ENCODE peak calls at places on chromosomes 11 and 22, in seven cellular contexts. One of them, this sample, is unnamed.

GRCh38 chr22:40834628-40835027 is 15.5 kb upstream of the SLC25A17 start:
- DNase-seq in stimulated activated CD4-positive, alpha-beta T cell treated with anti-CD3 and anti-CD28 coated beads, Interleukin-12 subunit alpha, Interleukin-12 subunit beta, amount 100 ng/mL, for 48 hours: no peak
- DNase-seq in stimulated activated CD8-positive, alpha-beta memory T cell treated with anti-CD3 and anti-CD28 coated beads, Interleukin-15, amount 100 ng/mL, for 24 hours: no peak
- DNase-seq in fibroblast of lung: no peak
- DNase-seq in H54: no peak
- DNase-seq in RPMI7951: no peak
- DNase-seq in CD8-positive, alpha-beta memory T cell: no peak
- DNase-seq in this sample: no peak

GRCh38 chr11:17765381-17766359 is 31.1 kb downstream of the KCNC1 start:
- DNase-seq in stimulated activated CD4-positive, alpha-beta T cell treated with anti-CD3 and anti-CD28 coated beads, Interleukin-12 subunit alpha, Interleukin-12 subunit beta, amount 100 ng/mL, for 48 hours: no peak
- DNase-seq in stimulated activated CD8-positive, alpha-beta memory T cell treated with anti-CD3 and anti-CD28 coated beads, Interleukin-15, amount 100 ng/mL, for 24 hours: no peak
- DNase-seq in fibroblast of lung: peak; percentile 52
- DNase-seq in H54: no peak
- DNase-seq in RPMI7951: no peak
- DNase-seq in CD8-positive, alpha-beta memory T cell: peak; percentile 36
- DNase-seq in this sample: no peak

GRCh38 chr11:120023120-120023519 is 114.8 kb downstream of the TRIM29 start:
- DNase-seq in stimulated activated CD4-positive, alpha-beta T cell treated with anti-CD3 and anti-CD28 coated beads, Interleukin-12 subunit alpha, Interleukin-12 subunit beta, amount 100 ng/mL, for 48 hours: no peak
- DNase-seq in stimulated activated CD8-positive, alpha-beta memory T cell treated with anti-CD3 and anti-CD28 coated beads, Interleukin-15, amount 100 ng/mL, for 24 hours: no peak
- DNase-seq in fibroblast of lung: no peak
- DNase-seq in H54: no peak
- DNase-seq in RPMI7951: no peak
- DNase-seq in CD8-positive, alpha-beta memory T cell: no peak
- DNase-seq in this sample: no peak

GRCh38 chr11:65445604-65446445 is 23.2 kb downstream of the NEAT1 start:
- DNase-seq in stimulated activated CD4-positive, alpha-beta T cell treated with anti-CD3 and anti-CD28 coated beads, Interleukin-12 subunit alpha, Interleukin-12 subunit beta, amount 100 ng/mL, for 48 hours: no peak
- DNase-seq in stimulated activated CD8-positive, alpha-beta memory T cell treated with anti-CD3 and anti-CD28 coated beads, Interleukin-15, amount 100 ng/mL, for 24 hours: no peak
- DNase-seq in fibroblast of lung: peak; percentile 58
- DNase-seq in H54: no peak
- DNase-seq in RPMI7951: no peak
- DNase-seq in CD8-positive, alpha-beta memory T cell: peak; percentile 37
- DNase-seq in this sample: peak; percentile 69

GRCh38 chr11:92828576-92828975 is 140.9 kb upstream of the MTNR1B start:
- DNase-seq in stimulated activated CD4-positive, alpha-beta T cell treated with anti-CD3 and anti-CD28 coated beads, Interleukin-12 subunit alpha, Interleukin-12 subunit beta, amount 100 ng/mL, for 48 hours: no peak
- DNase-seq in stimulated activated CD8-positive, alpha-beta memory T cell treated with anti-CD3 and anti-CD28 coated beads, Interleukin-15, amount 100 ng/mL, for 24 hours: no peak
- DNase-seq in fibroblast of lung: no peak
- DNase-seq in H54: no peak
- DNase-seq in RPMI7951: peak; percentile 14
- DNase-seq in CD8-positive, alpha-beta memory T cell: no peak
- DNase-seq in this sample: peak; percentile 85

GRCh38 chr11:70661763-70662501 is 263.6 kb downstream of the CTTN start:
- DNase-seq in stimulated activated CD4-positive, alpha-beta T cell treated with anti-CD3 and anti-CD28 coated beads, Interleukin-12 subunit alpha, Interleukin-12 subunit beta, amount 100 ng/mL, for 48 hours: no peak
- DNase-seq in stimulated activated CD8-positive, alpha-beta memory T cell treated with anti-CD3 and anti-CD28 coated beads, Interleukin-15, amount 100 ng/mL, for 24 hours: no peak
- DNase-seq in fibroblast of lung: peak; percentile 46
- DNase-seq in H54: no peak
- DNase-seq in RPMI7951: peak; percentile 37
- DNase-seq in CD8-positive, alpha-beta memory T cell: no peak
- DNase-seq in this sample: no peak

GRCh38 chr22:20080776-20081654 is 974 bp downstream of the DGCR8 start:
- DNase-seq in stimulated activated CD4-positive, alpha-beta T cell treated with anti-CD3 and anti-CD28 coated beads, Interleukin-12 subunit alpha, Interleukin-12 subunit beta, amount 100 ng/mL, for 48 hours: peak; percentile 9
- DNase-seq in stimulated activated CD8-positive, alpha-beta memory T cell treated with anti-CD3 and anti-CD28 coated beads, Interleukin-15, amount 100 ng/mL, for 24 hours: no peak
- DNase-seq in fibroblast of lung: peak; percentile 74
- DNase-seq in H54: peak; percentile 36
- DNase-seq in RPMI7951: peak; percentile 72
- DNase-seq in CD8-positive, alpha-beta memory T cell: no peak
- DNase-seq in this sample: peak; percentile 46

GRCh38 chr11:132610216-132610615 is 922.1 kb downstream of the OPCML start:
- DNase-seq in stimulated activated CD4-positive, alpha-beta T cell treated with anti-CD3 and anti-CD28 coated beads, Interleukin-12 subunit alpha, Interleukin-12 subunit beta, amount 100 ng/mL, for 48 hours: no peak
- DNase-seq in stimulated activated CD8-positive, alpha-beta memory T cell treated with anti-CD3 and anti-CD28 coated beads, Interleukin-15, amount 100 ng/mL, for 24 hours: no peak
- DNase-seq in fibroblast of lung: peak; percentile 88
- DNase-seq in H54: no peak
- DNase-seq in RPMI7951: no peak
- DNase-seq in CD8-positive, alpha-beta memory T cell: no peak
- DNase-seq in this sample: no peak

GRCh38 chr22:37999640-38000272 is 15.4 kb upstream of the SOX10 start:
- DNase-seq in stimulated activated CD4-positive, alpha-beta T cell treated with anti-CD3 and anti-CD28 coated beads, Interleukin-12 subunit alpha, Interleukin-12 subunit beta, amount 100 ng/mL, for 48 hours: no peak
- DNase-seq in stimulated activated CD8-positive, alpha-beta memory T cell treated with anti-CD3 and anti-CD28 coated beads, Interleukin-15, amount 100 ng/mL, for 24 hours: no peak
- DNase-seq in fibroblast of lung: peak; percentile 85
- DNase-seq in H54: peak; percentile 86
- DNase-seq in RPMI7951: peak; percentile 82
- DNase-seq in CD8-positive, alpha-beta memory T cell: no peak
- DNase-seq in this sample: no peak

GRCh38 chr22:46456818-46457163 is 80.6 kb downstream of the CELSR1 start:
- DNase-seq in stimulated activated CD4-positive, alpha-beta T cell treated with anti-CD3 and anti-CD28 coated beads, Interleukin-12 subunit alpha, Interleukin-12 subunit beta, amount 100 ng/mL, for 48 hours: no peak
- DNase-seq in stimulated activated CD8-positive, alpha-beta memory T cell treated with anti-CD3 and anti-CD28 coated beads, Interleukin-15, amount 100 ng/mL, for 24 hours: no peak
- DNase-seq in fibroblast of lung: no peak
- DNase-seq in H54: no peak
- DNase-seq in RPMI7951: no peak
- DNase-seq in CD8-positive, alpha-beta memory T cell: no peak
- DNase-seq in this sample: no peak

This sample was measured in foreskin melanocyte.